ENCODE peak calls at places on chromosomes 13 and 19, in five cellular contexts. One of them, this sample, is unnamed.

GRCh38 chr19:42201489-42202289 is 15.8 kb downstream of the DEDD2 start:
- DNase-seq in transverse colon: peak; percentile 56
- DNase-seq in psoas muscle: no peak
- DNase-seq in tibial artery: peak; percentile 73
- DNase-seq in mammary epithelial cell: no peak
- DNase-seq in this sample: no peak

GRCh38 chr13:83216521-83217245 is 665.6 kb downstream of the SLITRK1 start:
- DNase-seq in transverse colon: no peak
- DNase-seq in psoas muscle: no peak
- DNase-seq in tibial artery: no peak
- DNase-seq in mammary epithelial cell: no peak
- DNase-seq in this sample: no peak

GRCh38 chr19:35040826-35041547 is 534 bp upstream of the HPN start:
- DNase-seq in transverse colon: peak; percentile 77
- DNase-seq in psoas muscle: peak; percentile 96
- DNase-seq in tibial artery: peak; percentile 89
- DNase-seq in mammary epithelial cell: no peak
- DNase-seq in this sample: peak; percentile 86

GRCh38 chr19:57305056-57305455 is 15.2 kb upstream of the ZNF543 start:
- DNase-seq in transverse colon: no peak
- DNase-seq in psoas muscle: no peak
- DNase-seq in tibial artery: no peak
- DNase-seq in mammary epithelial cell: peak; percentile 86
- DNase-seq in this sample: no peak

GRCh38 chr19:5826531-5827341 is 12.8 kb downstream of the FUT6 start:
- DNase-seq in transverse colon: peak; percentile 88
- DNase-seq in psoas muscle: peak; percentile 40
- DNase-seq in tibial artery: no peak
- DNase-seq in mammary epithelial cell: no peak
- DNase-seq in this sample: peak; percentile 49

GRCh38 chr19:2127758-2128157 is 23.6 kb downstream of the AP3D1 start:
- DNase-seq in transverse colon: no peak
- DNase-seq in psoas muscle: no peak
- DNase-seq in tibial artery: no peak
- DNase-seq in mammary epithelial cell: no peak
- DNase-seq in this sample: no peak

GRCh38 chr13:95723428-95723827 is 46.5 kb downstream of the DNAJC3 start:
- DNase-seq in transverse colon: no peak
- DNase-seq in psoas muscle: no peak
- DNase-seq in tibial artery: no peak
- DNase-seq in mammary epithelial cell: no peak
- DNase-seq in this sample: no peak

GRCh38 chr19:36719687-36720556 is 32.5 kb downstream of the ZNF567 start:
- DNase-seq in transverse colon: no peak
- DNase-seq in psoas muscle: no peak
- DNase-seq in tibial artery: no peak
- DNase-seq in mammary epithelial cell: peak; percentile 16
- DNase-seq in this sample: no peak

GRCh38 chr19:52590728-52591127 is 20.6 kb downstream of the ZNF701 start:
- DNase-seq in transverse colon: no peak
- DNase-seq in psoas muscle: no peak
- DNase-seq in tibial artery: no peak
- DNase-seq in mammary epithelial cell: no peak
- DNase-seq in this sample: no peak

GRCh38 chr19:36939153-36939552 is 23.0 kb downstream of the ZNF568 start:
- DNase-seq in transverse colon: no peak
- DNase-seq in psoas muscle: no peak
- DNase-seq in tibial artery: no peak
- DNase-seq in mammary epithelial cell: no peak
- DNase-seq in this sample: no peak

GRCh38 chr19:19540707-19541515 is 2.8 kb downstream of the CILP2 start:
- DNase-seq in transverse colon: peak; percentile 66
- DNase-seq in psoas muscle: no peak
- DNase-seq in tibial artery: no peak
- DNase-seq in mammary epithelial cell: peak; percentile 57
- DNase-seq in this sample: peak; percentile 48

GRCh38 chr19:7743425-7743841 is 3.9 kb downstream of the CD209 start:
- DNase-seq in transverse colon: no peak
- DNase-seq in psoas muscle: no peak
- DNase-seq in tibial artery: no peak
- DNase-seq in mammary epithelial cell: no peak
- DNase-seq in this sample: no peak

GRCh38 chr19:7507884-7508283 is 8.0 kb upstream of the ZNF358 start:
- DNase-seq in transverse colon: peak; percentile 86
- DNase-seq in psoas muscle: peak; percentile 83
- DNase-seq in tibial artery: peak; percentile 87
- DNase-seq in mammary epithelial cell: peak; percentile 76
- DNase-seq in this sample: no peak

GRCh38 chr19:35509018-35509652 is 4.3 kb downstream of the DMKN start:
- DNase-seq in transverse colon: peak; percentile 71
- DNase-seq in psoas muscle: no peak
- DNase-seq in tibial artery: no peak
- DNase-seq in mammary epithelial cell: peak; percentile 79
- DNase-seq in this sample: peak; percentile 68

GRCh38 chr13:72384186-72384823 is 343.1 kb downstream of the MZT1 start:
- DNase-seq in transverse colon: no peak
- DNase-seq in psoas muscle: no peak
- DNase-seq in tibial artery: no peak
- DNase-seq in mammary epithelial cell: no peak
- DNase-seq in this sample: no peak

GRCh38 chr19:43625918-43626579 is 6.6 kb upstream of the ZNF428 start:
- DNase-seq in transverse colon: no peak
- DNase-seq in psoas muscle: no peak
- DNase-seq in tibial artery: no peak
- DNase-seq in mammary epithelial cell: no peak
- DNase-seq in this sample: no peak

GRCh38 chr13:53005631-53006030 is 23.0 kb upstream of the OLFM4 start:
- DNase-seq in transverse colon: no peak
- DNase-seq in psoas muscle: no peak
- DNase-seq in tibial artery: no peak
- DNase-seq in mammary epithelial cell: no peak
- DNase-seq in this sample: no peak

GRCh38 chr13:35965226-35965927 is 165.8 kb downstream of the DCLK1 start:
- DNase-seq in transverse colon: no peak
- DNase-seq in psoas muscle: no peak
- DNase-seq in tibial artery: no peak
- DNase-seq in mammary epithelial cell: no peak
- DNase-seq in this sample: no peak

GRCh38 chr13:23956106-23956505 is 58.8 kb upstream of the C1QTNF9B start:
- DNase-seq in transverse colon: peak; percentile 65
- DNase-seq in psoas muscle: no peak
- DNase-seq in tibial artery: no peak
- DNase-seq in mammary epithelial cell: peak; percentile 90
- DNase-seq in this sample: no peak

GRCh38 chr19:1396768-1397679 is 4.3 kb downstream of the GAMT start:
- DNase-seq in transverse colon: no peak
- DNase-seq in psoas muscle: no peak
- DNase-seq in tibial artery: no peak
- DNase-seq in mammary epithelial cell: no peak
- DNase-seq in this sample: no peak

GRCh38 chr13:67986234-67986633 is 756.1 kb upstream of the PCDH9 start:
- DNase-seq in transverse colon: no peak
- DNase-seq in psoas muscle: no peak
- DNase-seq in tibial artery: no peak
- DNase-seq in mammary epithelial cell: no peak
- DNase-seq in this sample: no peak
- TF ChIP-seq CTCF in transverse colon: no peak
- TF ChIP-seq CTCF in psoas muscle: no peak
- TF ChIP-seq CTCF in tibial artery: no peak
- TF ChIP-seq CTCF in mammary epithelial cell: no peak
- TF ChIP-seq CTCF in this sample: no peak

DNA sequence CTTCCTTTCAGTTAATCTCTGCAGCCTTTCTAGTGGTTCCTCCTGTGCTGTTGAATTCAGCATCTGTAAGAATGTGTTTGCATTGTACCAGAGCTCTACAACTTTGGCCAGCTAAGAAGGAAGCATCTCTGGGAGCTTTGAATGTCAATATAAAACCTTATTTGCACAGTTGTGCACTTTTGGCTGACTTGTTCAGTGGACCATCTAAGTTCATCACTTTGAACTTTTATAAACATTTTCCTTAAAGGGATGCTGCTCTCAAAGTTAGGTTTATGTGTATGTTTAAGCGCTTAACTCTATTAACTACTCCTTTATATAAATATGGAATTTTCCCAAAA is 15.6 kb downstream of the POLR1D start:
- DNase-seq in transverse colon: no peak
- DNase-seq in psoas muscle: no peak
- DNase-seq in tibial artery: no peak
- DNase-seq in mammary epithelial cell: no peak
- DNase-seq in this sample: no peak
- H3K4me1 ChIP-seq in transverse colon: no peaks in the 10 kb centered on the region
- H3K4me1 ChIP-seq in psoas muscle: peaks cover 37% of the 10 kb centered on the region
- H3K4me1 ChIP-seq in tibial artery: peaks cover 20% of the 10 kb centered on the region
- H3K4me1 ChIP-seq in mammary epithelial cell: peaks cover 49% of the 10 kb centered on the region
- H3K4me1 ChIP-seq in this sample: peaks cover 19% of the 10 kb centered on the region

GRCh38 chr13:59459972-59460371 is 703.8 kb downstream of the DIAPH3 start:
- DNase-seq in transverse colon: no peak
- DNase-seq in psoas muscle: no peak
- DNase-seq in tibial artery: no peak
- DNase-seq in mammary epithelial cell: no peak
- DNase-seq in this sample: no peak
- TF ChIP-seq CTCF in transverse colon: no peak
- TF ChIP-seq CTCF in psoas muscle: no peak
- TF ChIP-seq CTCF in tibial artery: no peak
- TF ChIP-seq CTCF in mammary epithelial cell: no peak
- TF ChIP-seq CTCF in this sample: no peak

DNA sequence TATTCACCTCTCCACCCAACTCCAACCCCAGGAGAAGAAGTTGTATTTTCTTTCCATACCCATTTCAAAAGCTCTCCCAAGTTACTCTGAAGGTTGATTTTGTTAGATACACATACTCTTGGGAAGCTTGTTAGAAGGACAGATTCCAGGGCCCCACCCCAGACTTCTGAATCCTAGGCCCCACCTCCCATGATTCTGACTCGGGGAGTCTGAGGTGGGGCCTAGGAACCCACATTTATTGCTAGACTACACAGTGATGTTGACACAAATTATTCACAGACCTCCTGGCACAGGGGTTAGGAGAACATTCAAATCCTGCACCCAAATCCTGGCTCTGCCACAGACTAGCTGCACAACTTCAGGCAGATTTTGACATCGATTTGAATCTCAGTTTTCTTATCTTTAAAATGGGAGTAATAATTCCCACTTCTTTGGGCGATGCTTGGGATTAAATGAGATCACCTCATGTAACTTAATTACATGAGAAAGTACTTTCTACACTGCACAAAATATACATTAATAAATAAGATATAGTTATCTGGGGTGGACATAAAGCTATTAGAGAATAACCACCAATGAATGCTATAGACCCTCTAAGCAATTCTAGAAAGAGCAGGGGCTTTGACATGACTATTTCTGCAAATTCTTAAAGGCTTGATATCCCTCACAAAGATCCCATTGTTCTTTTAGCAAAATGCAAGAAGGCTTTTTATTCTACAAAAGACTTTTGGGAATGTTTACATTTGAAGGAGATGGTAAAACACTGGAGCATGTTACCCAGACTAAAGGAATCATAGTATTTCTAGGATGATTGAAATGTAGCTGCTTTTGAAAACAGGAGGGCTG is 18.0 kb downstream of the MBNL2 start:
- DNase-seq in transverse colon: no peak
- DNase-seq in psoas muscle: no peak
- DNase-seq in tibial artery: no peak
- DNase-seq in mammary epithelial cell: no peak
- DNase-seq in this sample: no peak
- H3K4me1 ChIP-seq in transverse colon: peaks cover 26% of the 10 kb centered on the region
- H3K4me1 ChIP-seq in psoas muscle: peaks cover 91% of the 10 kb centered on the region
- H3K4me1 ChIP-seq in tibial artery: peaks cover 100% of the 10 kb centered on the region
- H3K4me1 ChIP-seq in mammary epithelial cell: peaks cover 21% of the 10 kb centered on the region
- H3K4me1 ChIP-seq in this sample: peaks cover 12% of the 10 kb centered on the region

GRCh38 chr19:39307822-39308530 is 11.8 kb downstream of the IFNL1 start:
- DNase-seq in transverse colon: no peak
- DNase-seq in psoas muscle: no peak
- DNase-seq in tibial artery: peak; percentile 56
- DNase-seq in mammary epithelial cell: no peak
- DNase-seq in this sample: no peak
- TF ChIP-seq CTCF in transverse colon: no peak
- TF ChIP-seq CTCF in psoas muscle: no peak
- TF ChIP-seq CTCF in tibial artery: no peak
- TF ChIP-seq CTCF in mammary epithelial cell: no peak
- TF ChIP-seq CTCF in this sample: no peak

GRCh38 chr19:18437481-18438330 is at the start of gene ISYNA1:
- DNase-seq in transverse colon: peak; percentile 62
- DNase-seq in psoas muscle: peak; percentile 62
- DNase-seq in tibial artery: no peak
- DNase-seq in mammary epithelial cell: no peak
- DNase-seq in this sample: peak; percentile 56
- H3K4me1 ChIP-seq in transverse colon: peaks cover 15% of the 10 kb centered on the region
- H3K4me1 ChIP-seq in psoas muscle: peaks cover 18% of the 10 kb centered on the region
- H3K4me1 ChIP-seq in tibial artery: peaks cover 53% of the 10 kb centered on the region
- H3K4me1 ChIP-seq in mammary epithelial cell: peaks cover 42% of the 10 kb centered on the region
- H3K4me1 ChIP-seq in this sample: peaks cover 26% of the 10 kb centered on the region

GRCh38 chr19:11448410-11448809 is 13.0 kb downstream of the PRKCSH start:
- DNase-seq in transverse colon: no peak
- DNase-seq in psoas muscle: no peak
- DNase-seq in tibial artery: no peak
- DNase-seq in mammary epithelial cell: no peak
- DNase-seq in this sample: no peak

GRCh38 chr19:11446652-11447301 is 11.3 kb downstream of the PRKCSH start:
- DNase-seq in transverse colon: peak; percentile 50
- DNase-seq in psoas muscle: peak; percentile 58
- DNase-seq in tibial artery: no peak
- DNase-seq in mammary epithelial cell: no peak
- DNase-seq in this sample: no peak

GRCh38 chr19:11447347-11448262 is 12.2 kb downstream of the PRKCSH start:
- DNase-seq in transverse colon: no peak
- DNase-seq in psoas muscle: no peak
- DNase-seq in tibial artery: no peak
- DNase-seq in mammary epithelial cell: no peak
- DNase-seq in this sample: no peak

GRCh38 chr19:11445141-11445540 is 9.7 kb downstream of the PRKCSH start:
- DNase-seq in transverse colon: no peak
- DNase-seq in psoas muscle: no peak
- DNase-seq in tibial artery: no peak
- DNase-seq in mammary epithelial cell: no peak
- DNase-seq in this sample: no peak

DNA sequence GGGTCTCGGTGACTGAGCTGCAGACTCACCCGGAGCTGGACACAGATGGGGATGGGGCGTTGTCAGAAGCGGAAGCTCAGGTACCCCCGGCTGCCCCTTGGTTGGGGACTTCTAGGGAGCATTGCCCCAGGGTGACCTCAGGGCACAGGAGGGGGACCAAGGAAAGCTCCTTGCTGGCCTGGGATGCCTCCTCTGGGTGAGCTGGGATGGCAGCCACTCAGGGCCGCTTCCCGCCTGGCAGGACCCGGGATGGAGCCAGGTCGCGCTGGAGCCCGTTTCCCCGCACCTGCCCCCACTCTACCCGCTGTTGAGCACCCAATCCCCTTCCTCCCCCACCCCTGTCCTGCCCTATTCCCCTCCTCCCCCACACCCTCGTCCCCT is 10.8 kb downstream of the PRKCSH start:
- DNase-seq in transverse colon: no peak
- DNase-seq in psoas muscle: no peak
- DNase-seq in tibial artery: no peak
- DNase-seq in mammary epithelial cell: no peak
- DNase-seq in this sample: no peak
- TF ChIP-seq CTCF in transverse colon: no peak
- TF ChIP-seq CTCF in psoas muscle: no peak
- TF ChIP-seq CTCF in tibial artery: no peak
- TF ChIP-seq CTCF in mammary epithelial cell: no peak
- TF ChIP-seq CTCF in this sample: no peak

This sample was measured in breast epithelium.